ENCODE peak calls at places on chromosomes 2 and 18, in nine cellular contexts. L is ACHN; T is pancreas; B is hypothalamus; F is activated CD8-positive, alpha-beta T cell treated with anti-CD3 and anti-CD28 coated beads for 36 hours; S is esophagus muscularis mucosa; Q is A549; R is mammary epithelial cell; I is NCI-H2029 treated with DMSO at 0.1 percent for 48 hours. U is an unnamed sample.
A peak's percentile ranks its signal among the peaks of the same experiment; 100 is the strongest.

GRCh38 chr2:197890160-197890559 is 85.8 kb downstream of the PLCL1 start:
- DNase-seq in L (no peak), T (no peak), B (no peak), F (no peak), S (no peak), Q (no peak), R (no peak), I (no peak), U (no peak)

GRCh38 chr2:119178811-119179601 is 20.5 kb upstream of the C1QL2 start:
- DNase-seq in L (peak; percentile 90), T (no peak), B (no peak), F (no peak), S (no peak), Q (peak; percentile 22), R (peak; percentile 38), I (no peak), U (no peak)

GRCh38 chr2:234678721-234679120 is 181.8 kb upstream of the ARL4C start:
- DNase-seq in L (no peak), T (no peak), B (no peak), F (no peak), S (peak; percentile 78), Q (no peak), R (no peak), I (no peak), U (no peak)

GRCh38 chr2:70793450-70793849 is 3.0 kb upstream of the FIGLA start:
- DNase-seq in L (no peak), T (no peak), B (no peak), F (no peak), S (no peak), Q (no peak), R (no peak), I (no peak), U (no peak)

GRCh38 chr2:232432598-232433184 is 23.3 kb upstream of the ALPI start:
- DNase-seq in L (no peak), T (no peak), B (no peak), F (no peak), S (no peak), Q (no peak), R (no peak), I (no peak), U (peak; percentile 62)

GRCh38 chr2:44522846-44523245 is 161.1 kb downstream of the CAMKMT start:
- DNase-seq in L (no peak), T (no peak), B (no peak), F (no peak), S (no peak), Q (no peak), R (no peak), I (no peak), U (no peak)

GRCh38 chr2:32061430-32061829 is 1.9 kb upstream of the SPAST start:
- DNase-seq in L (no peak), T (no peak), B (no peak), F (no peak), S (no peak), Q (no peak), R (no peak), I (no peak), U (no peak)

GRCh38 chr2:101114815-101115214 is 36.4 kb downstream of the TBC1D8 start:
- DNase-seq in L (no peak), T (no peak), B (no peak), F (no peak), S (no peak), Q (no peak), R (no peak), I (no peak), U (no peak)

GRCh38 chr2:119170504-119170903 is 12.0 kb upstream of the C1QL2 start:
- DNase-seq in L (no peak), T (no peak), B (no peak), F (no peak), S (no peak), Q (no peak), R (no peak), I (no peak), U (no peak)

GRCh38 chr2:215713393-215713792 is 277.5 kb upstream of the FN1 start:
- DNase-seq in L (peak; percentile 51), T (no peak), B (no peak), F (no peak), S (no peak), Q (peak; percentile 42), R (peak; percentile 20), I (no peak), U (peak; percentile 77)

GRCh38 chr2:66570471-66570870 is 135.5 kb downstream of the MEIS1 start:
- DNase-seq in L (no peak), T (no peak), B (no peak), F (no peak), S (no peak), Q (no peak), R (no peak), I (no peak), U (no peak)

GRCh38 chr18:58491773-58492752 is 136.8 kb downstream of the ALPK2 start:
- DNase-seq in L (no peak), T (no peak), B (no peak), F (no peak), S (no peak), Q (no peak), R (no peak), I (no peak), U (no peak)

GRCh38 chr2:46062637-46063412 is 234.4 kb upstream of the EPAS1 start:
- DNase-seq in L (peak; percentile 93), T (peak; percentile 64), B (peak; percentile 26), F (peak; percentile 87), S (peak; percentile 96), Q (peak; percentile 86), R (peak; percentile 53), I (peak; percentile 41), U (peak; percentile 86)

GRCh38 chr2:75932996-75933395 is 222.3 kb upstream of the GCFC2 start:
- DNase-seq in L (no peak), T (no peak), B (no peak), F (no peak), S (no peak), Q (no peak), R (no peak), I (no peak), U (no peak)

GRCh38 chr2:205403244-205403845 is 279.0 kb upstream of the NRP2 start:
- DNase-seq in L (no peak), T (no peak), B (no peak), F (no peak), S (no peak), Q (no peak), R (no peak), I (no peak), U (no peak)

GRCh38 chr18:42296723-42297122 is 341.7 kb downstream of the PIK3C3 start:
- DNase-seq in L (no peak), T (no peak), B (no peak), F (no peak), S (no peak), Q (no peak), R (no peak), I (no peak), U (no peak)

GRCh38 chr2:164675027-164675426 is 53.7 kb upstream of the GRB14 start:
- DNase-seq in L (no peak), T (no peak), B (no peak), F (no peak), S (no peak), Q (peak; percentile 9), R (no peak), I (no peak), U (no peak)

GRCh38 chr2:207531024-207531411 is 1.3 kb downstream of the CREB1 start:
- DNase-seq in L (peak; percentile 51), T (no peak), B (no peak), F (peak; percentile 60), S (no peak), Q (no peak), R (no peak), I (no peak), U (no peak)

GRCh38 chr2:80515961-80516360 is 211.4 kb upstream of the LRRTM1 start:
- DNase-seq in L (no peak), T (no peak), B (no peak), F (no peak), S (no peak), Q (no peak), R (no peak), I (no peak), U (no peak)

GRCh38 chr18:33603434-33603833 is 25.4 kb downstream of the ASXL3 start:
- DNase-seq in L (no peak), T (no peak), B (no peak), F (no peak), S (no peak), Q (no peak), R (no peak), I (no peak), U (peak; percentile 6)